ENCODE peak calls at places on chromosomes 11 and 22, in four cellular contexts. One of them, this sample, is unnamed. For H3K36me3, the result is how much of the 10 kb centered on the place peaks cover.

GRCh38 chr11:11534981-11535380 is 86.8 kb downstream of the GALNT18 start:
- DNase-seq in cardiac muscle cell: no peak
- DNase-seq in neuronal stem cell: no peak
- DNase-seq in gastrocnemius medialis: no peak
- DNase-seq in this sample: no peak

GRCh38 chr11:34358258-34358665 is 452 bp upstream of the ABTB2 start:
- DNase-seq in cardiac muscle cell: peak
- DNase-seq in gastrocnemius medialis: peak
- DNase-seq in neuronal stem cell: peak
- DNase-seq in this sample: no peak

GRCh38 chr11:129365816-129366215 is 9.8 kb upstream of the BARX2 start:
- DNase-seq in gastrocnemius medialis: no peak
- DNase-seq in cardiac muscle cell: no peak
- DNase-seq in neuronal stem cell: no peak
- DNase-seq in this sample: no peak

GRCh38 chr11:70593446-70593983 is 195.2 kb downstream of the CTTN start:
- DNase-seq in cardiac muscle cell: no peak
- DNase-seq in neuronal stem cell: no peak
- DNase-seq in gastrocnemius medialis: no peak
- DNase-seq in this sample: no peak

GRCh38 chr22:32531955-32532818 is 57.6 kb downstream of the FBXO7 start:
- DNase-seq in cardiac muscle cell: peak
- DNase-seq in neuronal stem cell: peak
- DNase-seq in gastrocnemius medialis: no peak
- DNase-seq in this sample: peak

GRCh38 chr11:118632577-118633318 is 25.3 kb downstream of the PHLDB1 start:
- DNase-seq in gastrocnemius medialis: no peak
- DNase-seq in cardiac muscle cell: no peak
- DNase-seq in neuronal stem cell: no peak
- DNase-seq in this sample: no peak

GRCh38 chr22:39546889-39547586 is 14.5 kb upstream of the RPS19BP1 start:
- DNase-seq in cardiac muscle cell: no peak
- DNase-seq in neuronal stem cell: no peak
- DNase-seq in gastrocnemius medialis: no peak
- DNase-seq in this sample: no peak

GRCh38 chr11:69011624-69012091 is 1.4 kb downstream of the MRGPRF start:
- DNase-seq in gastrocnemius medialis: no peak
- DNase-seq in cardiac muscle cell: no peak
- DNase-seq in neuronal stem cell: no peak
- DNase-seq in this sample: no peak

GRCh38 chr22:41197808-41198585 is 7.1 kb upstream of the L3MBTL2 start:
- DNase-seq in cardiac muscle cell: peak
- DNase-seq in gastrocnemius medialis: no peak
- DNase-seq in neuronal stem cell: no peak
- DNase-seq in this sample: no peak

GRCh38 chr11:118533769-118534729 is 3.1 kb downstream of the TMEM25 start:
- DNase-seq in neuronal stem cell: no peak
- DNase-seq in gastrocnemius medialis: no peak
- DNase-seq in cardiac muscle cell: no peak
- DNase-seq in this sample: no peak

GRCh38 chr22:42770941-42771647 is 50.4 kb upstream of the A4GALT start:
- DNase-seq in neuronal stem cell: no peak
- DNase-seq in gastrocnemius medialis: no peak
- DNase-seq in cardiac muscle cell: no peak
- DNase-seq in this sample: no peak

GRCh38 chr11:7646866-7647265 is 26.4 kb downstream of the CYB5R2 start:
- DNase-seq in gastrocnemius medialis: no peak
- DNase-seq in neuronal stem cell: no peak
- DNase-seq in cardiac muscle cell: no peak
- DNase-seq in this sample: no peak

GRCh38 chr11:124762077-124762623 is at the start of gene ESAM:
- DNase-seq in cardiac muscle cell: peak
- DNase-seq in gastrocnemius medialis: no peak
- DNase-seq in neuronal stem cell: no peak
- DNase-seq in this sample: no peak

GRCh38 chr11:1082346-1082727 is 7.7 kb downstream of the MUC2 start:
- DNase-seq in cardiac muscle cell: no peak
- DNase-seq in neuronal stem cell: no peak
- DNase-seq in gastrocnemius medialis: no peak
- DNase-seq in this sample: no peak

GRCh38 chr11:128575956-128576340 is 11.4 kb downstream of the ETS1 start:
- DNase-seq in gastrocnemius medialis: no peak
- DNase-seq in neuronal stem cell: no peak
- DNase-seq in cardiac muscle cell: no peak
- DNase-seq in this sample: no peak

GRCh38 chr22:46149493-46149997 is 781 bp upstream of the PPARA start:
- DNase-seq in neuronal stem cell: peak
- DNase-seq in cardiac muscle cell: peak
- DNase-seq in gastrocnemius medialis: peak
- DNase-seq in this sample: peak

GRCh38 chr11:76977791-76978190 is 56.4 kb upstream of the B3GNT6 start:
- DNase-seq in cardiac muscle cell: no peak
- DNase-seq in gastrocnemius medialis: no peak
- DNase-seq in neuronal stem cell: no peak
- DNase-seq in this sample: no peak

GRCh38 chr11:64870176-64870892 is 8.1 kb downstream of the EHD1 start:
- DNase-seq in neuronal stem cell: no peak
- DNase-seq in cardiac muscle cell: peak
- DNase-seq in gastrocnemius medialis: no peak
- DNase-seq in this sample: no peak

GRCh38 chr11:69101100-69101791 is 52.5 kb downstream of the TPCN2 start:
- DNase-seq in cardiac muscle cell: peak
- DNase-seq in neuronal stem cell: peak
- DNase-seq in gastrocnemius medialis: no peak
- DNase-seq in this sample: peak

GRCh38 chr11:63608353-63609345 is 5.6 kb downstream of the PLAAT3 start:
- DNase-seq in cardiac muscle cell: no peak
- DNase-seq in gastrocnemius medialis: no peak
- DNase-seq in neuronal stem cell: no peak
- DNase-seq in this sample: no peak

GRCh38 chr22:45320326-45320976 is 10.7 kb downstream of the FAM118A start:
- DNase-seq in cardiac muscle cell: no peak
- DNase-seq in gastrocnemius medialis: no peak
- DNase-seq in neuronal stem cell: no peak
- DNase-seq in this sample: peak

GRCh38 chr11:107050126-107050525 is 31.9 kb upstream of the GUCY1A2 start:
- DNase-seq in neuronal stem cell: no peak
- DNase-seq in gastrocnemius medialis: no peak
- DNase-seq in cardiac muscle cell: no peak
- DNase-seq in this sample: no peak

GRCh38 chr22:35674335-35674734 is 26.1 kb downstream of the APOL6 start:
- DNase-seq in neuronal stem cell: no peak
- DNase-seq in cardiac muscle cell: no peak
- DNase-seq in gastrocnemius medialis: no peak
- DNase-seq in this sample: no peak

GRCh38 chr11:123590296-123590912 is 64.0 kb downstream of the SCN3B start:
- DNase-seq in cardiac muscle cell: no peak
- DNase-seq in neuronal stem cell: no peak
- DNase-seq in gastrocnemius medialis: peak
- DNase-seq in this sample: no peak

GRCh38 chr22:32696089-32696488 is 105.4 kb upstream of the TIMP3 start:
- DNase-seq in cardiac muscle cell: no peak
- DNase-seq in gastrocnemius medialis: no peak
- DNase-seq in neuronal stem cell: no peak
- DNase-seq in this sample: no peak

GRCh38 chr11:66272600-66272999 is 4.2 kb downstream of the RAB1B start:
- DNase-seq in neuronal stem cell: no peak
- DNase-seq in gastrocnemius medialis: no peak
- DNase-seq in cardiac muscle cell: no peak
- DNase-seq in this sample: no peak

GRCh38 chr11:852762-853161 is 10.1 kb downstream of the TSPAN4 start:
- DNase-seq in cardiac muscle cell: no peak
- DNase-seq in gastrocnemius medialis: no peak
- DNase-seq in neuronal stem cell: no peak
- DNase-seq in this sample: no peak

GRCh38 chr11:128464878-128465277 is 122.5 kb downstream of the ETS1 start:
- DNase-seq in cardiac muscle cell: no peak
- DNase-seq in neuronal stem cell: no peak
- DNase-seq in gastrocnemius medialis: no peak
- DNase-seq in this sample: no peak

GRCh38 chr11:62464655-62465054 is 45.8 kb downstream of the SCGB1A1 start:
- DNase-seq in neuronal stem cell: no peak
- DNase-seq in gastrocnemius medialis: no peak
- DNase-seq in cardiac muscle cell: no peak
- DNase-seq in this sample: no peak

GRCh38 chr11:101053492-101053891 is 76.1 kb downstream of the PGR start:
- DNase-seq in cardiac muscle cell: no peak
- DNase-seq in gastrocnemius medialis: no peak
- DNase-seq in neuronal stem cell: no peak
- DNase-seq in this sample: no peak

GRCh38 chr11:71490044-71490730 is 36.9 kb upstream of the KRTAP5-7 start:
- DNase-seq in cardiac muscle cell: no peak
- DNase-seq in neuronal stem cell: no peak
- DNase-seq in gastrocnemius medialis: no peak
- DNase-seq in this sample: no peak

GRCh38 chr11:72732329-72732728 is 19.9 kb downstream of the ARAP1 start:
- DNase-seq in neuronal stem cell: no peak
- DNase-seq in cardiac muscle cell: no peak
- DNase-seq in gastrocnemius medialis: no peak
- DNase-seq in this sample: no peak

GRCh38 chr11:56706486-56706885 is 7.6 kb downstream of the OR9G1 start:
- DNase-seq in neuronal stem cell: no peak
- DNase-seq in gastrocnemius medialis: no peak
- DNase-seq in cardiac muscle cell: no peak
- DNase-seq in this sample: no peak

GRCh38 chr22:16783930-16784354 is 41.3 kb downstream of the XKR3 start:
- DNase-seq in gastrocnemius medialis: no peak
- DNase-seq in cardiac muscle cell: no peak
- DNase-seq in neuronal stem cell: no peak
- DNase-seq in this sample: no peak

GRCh38 chr11:128535468-128536457 is 51.6 kb downstream of the ETS1 start:
- DNase-seq in gastrocnemius medialis: no peak
- DNase-seq in cardiac muscle cell: no peak
- DNase-seq in neuronal stem cell: no peak
- DNase-seq in this sample: no peak

GRCh38 chr11:2961080-2961479 is 31.0 kb downstream of the NAP1L4 start:
- DNase-seq in neuronal stem cell: no peak
- DNase-seq in cardiac muscle cell: no peak
- DNase-seq in gastrocnemius medialis: no peak
- DNase-seq in this sample: no peak

GRCh38 chr11:2964782-2965181 is 27.3 kb downstream of the NAP1L4 start:
- DNase-seq in neuronal stem cell: no peak
- DNase-seq in cardiac muscle cell: no peak
- DNase-seq in gastrocnemius medialis: no peak
- DNase-seq in this sample: no peak

GRCh38 chr11:2968501-2968900 is 23.6 kb downstream of the NAP1L4 start:
- DNase-seq in gastrocnemius medialis: no peak
- DNase-seq in neuronal stem cell: no peak
- DNase-seq in cardiac muscle cell: no peak
- DNase-seq in this sample: no peak

GRCh38 chr11:2963112-2963754 is 28.9 kb downstream of the NAP1L4 start:
- DNase-seq in gastrocnemius medialis: no peak
- DNase-seq in neuronal stem cell: no peak
- DNase-seq in cardiac muscle cell: no peak
- DNase-seq in this sample: no peak
- H3K36me3 ChIP-seq in gastrocnemius medialis: under half
- H3K36me3 ChIP-seq in neuronal stem cell: half or more
- H3K36me3 ChIP-seq in cardiac muscle cell: under half
- H3K36me3 ChIP-seq in this sample: under half

DNA sequence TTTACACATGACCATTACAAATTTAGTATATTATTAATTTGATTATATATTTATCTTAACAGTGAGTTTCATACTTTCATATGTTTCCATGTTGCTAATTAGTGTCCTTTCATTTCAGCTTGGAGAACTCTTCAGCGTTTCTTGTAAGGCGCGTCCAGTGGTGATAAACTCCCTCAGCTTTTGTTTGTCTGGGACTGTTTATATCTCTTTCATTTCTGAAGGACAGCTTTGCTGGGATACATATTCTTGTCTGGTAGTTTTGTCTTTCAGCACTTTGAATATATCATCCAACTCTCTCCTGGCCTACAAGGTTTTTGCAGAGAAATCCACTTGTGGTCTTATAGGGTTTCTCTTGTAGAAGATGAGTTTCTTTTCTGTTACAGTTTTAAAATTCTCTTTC is 12.4 kb downstream of the BIRC2 start:
- DNase-seq in cardiac muscle cell: no peak
- DNase-seq in neuronal stem cell: no peak
- DNase-seq in gastrocnemius medialis: no peak
- DNase-seq in this sample: no peak
- H3K36me3 ChIP-seq in cardiac muscle cell: under half
- H3K36me3 ChIP-seq in neuronal stem cell: half or more
- H3K36me3 ChIP-seq in gastrocnemius medialis: under half
- H3K36me3 ChIP-seq in this sample: half or more

GRCh38 chr11:32304521-32304920 is 130.8 kb downstream of the WT1 start:
- DNase-seq in gastrocnemius medialis: no peak
- DNase-seq in cardiac muscle cell: no peak
- DNase-seq in neuronal stem cell: no peak
- DNase-seq in this sample: no peak

GRCh38 chr11:32307921-32308320 is 127.4 kb downstream of the WT1 start:
- DNase-seq in cardiac muscle cell: no peak
- DNase-seq in neuronal stem cell: no peak
- DNase-seq in gastrocnemius medialis: no peak
- DNase-seq in this sample: no peak

GRCh38 chr11:32305460-32305859 is 129.9 kb downstream of the WT1 start:
- DNase-seq in gastrocnemius medialis: no peak
- DNase-seq in neuronal stem cell: no peak
- DNase-seq in cardiac muscle cell: no peak
- DNase-seq in this sample: no peak

GRCh38 chr11:32307449-32307848 is 127.9 kb downstream of the WT1 start:
- DNase-seq in neuronal stem cell: no peak
- DNase-seq in cardiac muscle cell: no peak
- DNase-seq in gastrocnemius medialis: no peak
- DNase-seq in this sample: no peak

DNA sequence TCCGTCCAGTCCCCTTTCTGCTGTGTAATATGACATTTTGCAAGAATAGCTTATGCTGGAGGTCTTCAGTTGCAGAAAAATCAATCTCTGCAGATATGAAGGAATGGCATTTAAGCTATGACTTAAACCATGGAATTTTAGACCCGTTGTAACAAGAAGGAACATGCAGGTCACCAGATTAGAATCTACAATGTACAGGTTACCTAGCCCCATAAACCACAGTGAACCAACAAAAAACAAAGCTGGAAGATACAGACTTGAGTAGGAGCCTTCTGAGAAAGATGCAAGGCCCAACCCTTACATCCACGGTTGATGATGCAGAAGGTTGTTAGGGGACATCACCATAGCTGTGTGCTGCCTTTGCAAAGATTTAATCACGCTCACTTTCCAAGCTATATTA is 132.5 kb downstream of the WT1 start:
- DNase-seq in neuronal stem cell: no peak
- DNase-seq in gastrocnemius medialis: no peak
- DNase-seq in cardiac muscle cell: no peak
- DNase-seq in this sample: no peak
- H3K36me3 ChIP-seq in neuronal stem cell: under half
- H3K36me3 ChIP-seq in gastrocnemius medialis: under half
- H3K36me3 ChIP-seq in cardiac muscle cell: under half
- H3K36me3 ChIP-seq in this sample: under half

DNA sequence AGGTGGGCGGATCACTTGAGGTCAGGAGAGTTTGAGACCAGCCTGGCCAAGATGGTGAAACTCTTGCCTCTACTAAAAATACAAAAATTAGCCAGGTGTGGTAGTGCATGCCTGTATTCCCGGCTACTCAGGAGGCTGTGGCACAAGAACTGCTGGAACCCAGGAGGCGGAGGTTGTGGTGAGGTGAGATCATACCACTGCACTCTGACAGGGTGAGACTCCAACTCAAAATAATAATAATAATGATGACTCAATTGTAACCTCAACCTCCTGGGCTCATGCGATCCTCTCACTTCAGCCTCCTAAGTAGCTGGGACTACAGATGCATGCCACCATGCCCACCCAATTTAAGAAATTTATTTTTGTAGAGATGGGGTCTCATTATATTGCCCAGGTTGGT is 15.6 kb upstream of the CHRNA10 start:
- DNase-seq in cardiac muscle cell: no peak
- DNase-seq in gastrocnemius medialis: no peak
- DNase-seq in neuronal stem cell: no peak
- DNase-seq in this sample: no peak
- H3K36me3 ChIP-seq in cardiac muscle cell: half or more
- H3K36me3 ChIP-seq in gastrocnemius medialis: under half
- H3K36me3 ChIP-seq in neuronal stem cell: half or more
- H3K36me3 ChIP-seq in this sample: under half